ENCODE peak calls at places on chromosomes 13 and 19, in nine cellular contexts. E, H, Y, P, B, M, G, D and V are unnamed samples.

GRCh38 chr13:59211636-59212035 is 952.1 kb downstream of the DIAPH3 start:
- DNase-seq in E (no peak), H (no peak), Y (no peak), P (no peak), B (no peak), M (no peak), G (no peak), D (no peak), V (no peak)

GRCh38 chr19:49362926-49363264 is 679 bp upstream of the TEAD2 start:
- DNase-seq in E (no peak), H (peak), Y (peak), P (no peak), B (peak), M (no peak), G (peak), D (peak), V (no peak)

GRCh38 chr19:13847033-13847899 is 29.7 kb upstream of the NANOS3 start:
- DNase-seq in E (peak), H (peak), Y (peak), P (peak), B (peak), M (peak), G (peak), D (peak), V (peak)

GRCh38 chr19:6769006-6769637 is 1.9 kb upstream of the SH2D3A start:
- DNase-seq in E (no peak), H (no peak), Y (no peak), P (no peak), B (no peak), M (no peak), G (no peak), D (no peak), V (no peak)

GRCh38 chr13:36072127-36072526 is 59.1 kb downstream of the DCLK1 start:
- DNase-seq in E (no peak), H (no peak), Y (no peak), P (no peak), B (no peak), M (no peak), G (no peak), D (no peak), V (no peak)

GRCh38 chr13:91346848-91347211 is 657 bp upstream of the MIR17HG start:
- DNase-seq in E (no peak), H (peak), Y (no peak), P (no peak), B (no peak), M (no peak), G (no peak), D (peak), V (no peak)

GRCh38 chr13:33441015-33441414 is 155.5 kb upstream of the STARD13 start:
- DNase-seq in E (peak), H (peak), Y (no peak), P (no peak), B (no peak), M (no peak), G (no peak), D (no peak), V (peak)

GRCh38 chr13:28817204-28817603 is 2.9 kb upstream of the MTUS2 start:
- DNase-seq in E (no peak), H (peak), Y (no peak), P (no peak), B (no peak), M (no peak), G (no peak), D (no peak), V (no peak)

GRCh38 chr13:60765700-60766411 is 368.8 kb downstream of the TDRD3 start:
- DNase-seq in E (no peak), H (no peak), Y (peak), P (no peak), B (no peak), M (no peak), G (no peak), D (no peak), V (no peak)

GRCh38 chr13:99991806-99992242 is 10.2 kb downstream of the ZIC2 start:
- DNase-seq in E (no peak), H (no peak), Y (no peak), P (no peak), B (no peak), M (no peak), G (no peak), D (peak), V (no peak)

GRCh38 chr19:801861-802496 is 4.7 kb downstream of the PTBP1 start:
- DNase-seq in E (no peak), H (no peak), Y (no peak), P (no peak), B (peak), M (no peak), G (peak), D (no peak), V (no peak)

GRCh38 chr13:72586519-72586918 is 140.9 kb downstream of the MZT1 start:
- DNase-seq in E (no peak), H (no peak), Y (peak), P (no peak), B (no peak), M (no peak), G (no peak), D (no peak), V (no peak)

GRCh38 chr13:31875134-31875533 is 135.8 kb downstream of the RXFP2 start:
- DNase-seq in E (no peak), H (no peak), Y (no peak), P (no peak), B (no peak), M (no peak), G (no peak), D (no peak), V (no peak)

GRCh38 chr19:48258350-48258749 is 2.6 kb upstream of the CARD8 start:
- DNase-seq in E (no peak), H (no peak), Y (no peak), P (no peak), B (no peak), M (no peak), G (no peak), D (no peak), V (no peak)

GRCh38 chr13:24264976-24265375 is 44.4 kb upstream of the C1QTNF9 start:
- DNase-seq in E (no peak), H (no peak), Y (no peak), P (no peak), B (no peak), M (no peak), G (no peak), D (no peak), V (no peak)

DNA sequence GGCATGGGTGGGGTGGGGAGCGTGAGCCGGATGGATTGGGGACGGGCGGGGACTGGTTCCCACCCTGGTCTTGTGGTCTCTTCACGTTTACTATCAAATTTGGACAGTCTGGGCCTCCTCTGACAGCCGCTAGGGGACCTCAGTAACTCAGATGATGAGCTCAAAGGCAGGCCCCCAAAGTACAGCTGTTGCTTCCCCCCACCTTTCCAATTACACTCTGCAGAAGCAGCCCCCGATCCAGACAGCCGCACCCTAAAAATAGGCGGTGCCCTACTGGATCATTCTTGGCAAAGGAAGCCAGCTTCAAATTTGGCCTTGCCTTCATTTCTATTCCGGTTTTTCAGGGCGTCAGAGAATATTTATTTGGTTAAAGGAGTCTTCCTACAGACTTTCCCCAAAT is 1.9 kb upstream of the FOXO1 start:
- DNase-seq in E (peak), H (peak), Y (no peak), P (no peak), B (peak), M (no peak), G (peak), D (peak), V (no peak)
- TF ChIP-seq CTCF in E (peak), H (peak), Y (peak), P (peak), B (peak), M (peak), G (peak), D (peak), V (no peak)

DNA sequence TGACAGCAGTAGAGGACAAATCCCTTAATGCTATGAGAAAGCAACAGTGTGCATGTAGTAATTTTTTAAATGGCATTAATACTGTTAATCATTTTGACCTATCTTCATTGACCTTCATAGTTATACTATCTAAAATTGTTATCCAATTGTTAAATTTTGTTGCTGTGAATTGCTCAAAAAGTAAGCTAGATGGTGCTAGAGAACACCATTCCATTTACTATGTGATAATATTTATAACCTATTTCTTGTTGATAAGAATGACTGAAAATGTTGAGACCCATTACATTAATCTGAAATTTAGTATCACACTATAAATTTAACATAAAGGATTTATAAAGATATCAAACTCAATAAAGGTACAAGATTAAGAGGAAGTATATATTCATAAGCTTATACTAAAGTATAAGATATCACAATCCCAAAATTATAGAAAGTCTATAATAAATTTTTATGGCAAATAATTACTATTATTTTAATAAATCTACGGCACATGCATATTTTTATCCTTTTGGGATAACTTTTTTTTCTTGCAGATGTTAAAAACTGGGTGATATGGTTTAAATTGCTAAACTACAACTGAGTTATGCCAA is 1573.3 kb downstream of the PCDH9 start:
- DNase-seq in E (peak), H (no peak), Y (no peak), P (no peak), B (no peak), M (no peak), G (no peak), D (no peak), V (no peak)
- TF ChIP-seq CTCF in E (peak), H (peak), Y (peak), P (peak), B (no peak), M (peak), G (peak), D (peak), V (peak)

GRCh38 chr13:27662738-27663470 is 41.2 kb downstream of the POLR1D start:
- DNase-seq in E (no peak), H (no peak), Y (no peak), P (no peak), B (no peak), M (no peak), G (no peak), D (no peak), V (no peak)

GRCh38 chr13:27663947-27664346 is 42.3 kb downstream of the POLR1D start:
- DNase-seq in E (no peak), H (no peak), Y (no peak), P (no peak), B (no peak), M (no peak), G (no peak), D (no peak), V (no peak)

GRCh38 chr13:27665761-27666160 is 44.1 kb downstream of the POLR1D start:
- DNase-seq in E (no peak), H (no peak), Y (no peak), P (no peak), B (no peak), M (no peak), G (no peak), D (no peak), V (no peak)

GRCh38 chr13:27666951-27667350 is 45.3 kb downstream of the POLR1D start:
- DNase-seq in E (no peak), H (no peak), Y (no peak), P (no peak), B (no peak), M (no peak), G (no peak), D (no peak), V (no peak)

DNA sequence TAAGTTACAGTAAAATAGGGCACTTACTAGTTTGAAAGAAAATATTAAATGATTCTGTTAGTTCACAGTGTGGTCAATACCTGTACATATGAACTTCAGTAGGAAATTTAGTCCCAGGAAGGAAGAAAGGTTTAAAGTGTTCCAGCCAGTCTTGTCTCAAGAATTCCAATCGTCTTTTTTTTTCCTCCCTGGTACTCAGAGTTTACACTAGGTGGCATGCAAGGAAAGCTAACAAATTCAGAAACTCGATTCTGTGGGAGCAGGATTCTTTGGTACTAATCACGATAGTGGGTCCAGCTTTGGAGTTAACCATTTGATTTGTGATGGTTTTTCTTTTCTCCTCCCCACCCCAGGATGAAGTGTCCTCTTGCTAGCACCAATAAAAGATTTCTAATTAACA is 43.6 kb downstream of the POLR1D start:
- DNase-seq in E (peak), H (no peak), Y (no peak), P (no peak), B (no peak), M (no peak), G (no peak), D (no peak), V (no peak)
- TF ChIP-seq CTCF in E (no peak), H (no peak), Y (peak), P (no peak), B (no peak), M (peak), G (peak), D (no peak), V (peak)

GRCh38 chr13:20090349-20090748 is 70.5 kb downstream of the GJA3 start:
- DNase-seq in E (no peak), H (no peak), Y (no peak), P (no peak), B (no peak), M (no peak), G (no peak), D (no peak), V (no peak)
- TF ChIP-seq CTCF in E (peak), H (no peak), Y (no peak), P (peak), B (no peak), M (peak), G (no peak), D (no peak), V (peak)

DNA sequence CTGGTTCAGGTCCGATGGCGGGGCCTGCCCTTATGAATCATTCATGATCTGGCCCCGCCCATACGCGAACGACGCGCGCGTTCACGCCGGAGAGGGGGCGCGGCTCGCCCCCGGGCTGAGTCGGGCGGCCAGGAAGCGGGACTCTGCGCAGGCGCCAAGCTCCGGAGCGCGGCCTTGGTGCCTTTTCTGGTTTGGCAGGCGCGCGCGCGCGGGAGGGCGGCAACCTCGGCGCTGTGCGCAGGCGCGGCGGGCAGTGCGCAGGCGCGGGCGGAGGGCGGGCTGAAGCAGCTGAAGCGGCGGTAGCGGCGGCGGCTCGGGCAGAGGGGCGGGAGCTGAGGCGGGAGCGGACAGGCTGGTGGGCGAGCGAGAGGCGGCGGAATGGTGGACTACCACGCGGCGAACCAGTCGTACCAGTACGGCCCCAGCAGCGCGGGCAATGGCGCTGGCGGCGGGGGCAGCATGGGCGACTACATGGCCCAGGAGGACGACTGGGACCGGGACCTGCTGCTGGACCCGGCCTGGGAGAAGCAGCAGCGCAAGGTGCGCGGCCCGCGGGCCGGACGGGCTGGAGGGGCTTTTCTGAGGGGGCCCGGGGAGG is at the start of gene ACTN4:
- DNase-seq in E (peak), H (peak), Y (peak), P (peak), B (peak), M (peak), G (peak), D (peak), V (peak)
- TF ChIP-seq CTCF in E (no peak), H (no peak), Y (no peak), P (peak), B (peak), M (no peak), G (no peak), D (no peak), V (no peak)